ENCODE peak calls at places on chromosomes 5 and 9, in six cellular contexts. Y is nephron progenitor cell, V is left colon, K is endodermal cell, I is stromal cell of bone marrow, N is kidney glomerular epithelial cell. F is an unnamed sample.

GRCh38 chr5:166088389-166089039 is 2202.9 kb upstream of the WWC1 start:
- DNase-seq in K (no peak), V (no peak), N (no peak), Y (no peak), I (no peak), F (no peak)

GRCh38 chr9:113220467-113221002 is 542 bp downstream of the FKBP15 start:
- DNase-seq in I (no peak), Y (no peak), N (no peak), V (peak), K (no peak), F (no peak)

GRCh38 chr9:103816146-103816545 is 278.0 kb upstream of the SMC2 start:
- DNase-seq in I (no peak), Y (no peak), N (no peak), K (no peak), V (no peak), F (no peak)

GRCh38 chr5:61330341-61330878 is 1.6 kb upstream of the ZSWIM6 start:
- DNase-seq in Y (no peak), N (peak), V (peak), K (peak), I (no peak), F (peak)

GRCh38 chr5:39584921-39585320 is 160.1 kb upstream of the DAB2 start:
- DNase-seq in V (no peak), K (no peak), Y (no peak), N (peak), I (peak), F (no peak)

GRCh38 chr9:79581388-79581787 is 9.6 kb downstream of the TLE4 start:
- DNase-seq in I (no peak), Y (no peak), V (no peak), K (no peak), N (no peak), F (no peak)

GRCh38 chr5:2251298-2251697 is 368.6 kb upstream of the IRX4 start:
- DNase-seq in V (no peak), K (no peak), N (no peak), I (no peak), Y (no peak), F (no peak)

GRCh38 chr9:138003485-138004190 is 126.1 kb downstream of the CACNA1B start:
- DNase-seq in I (no peak), Y (no peak), K (no peak), N (no peak), V (no peak), F (no peak)

GRCh38 chr9:125570246-125570645 is 136.8 kb downstream of the MAPKAP1 start:
- DNase-seq in V (no peak), N (no peak), K (no peak), Y (no peak), I (no peak), F (no peak)

GRCh38 chr9:135879237-135879601 is 28.1 kb downstream of the CAMSAP1 start:
- DNase-seq in N (no peak), Y (no peak), I (no peak), V (no peak), K (no peak), F (no peak)

GRCh38 chr9:92463989-92464388 is 18.3 kb downstream of the ASPN start:
- DNase-seq in I (peak), K (no peak), Y (no peak), V (no peak), N (peak), F (no peak)

GRCh38 chr5:170223906-170224305 is 8.9 kb upstream of the C5orf58 start:
- DNase-seq in V (no peak), Y (no peak), K (no peak), N (no peak), I (no peak), F (no peak)

GRCh38 chr5:76365558-76365957 is 37.5 kb upstream of the IQGAP2 start:
- DNase-seq in I (no peak), V (no peak), Y (no peak), N (no peak), K (no peak), F (no peak)

GRCh38 chr5:138336952-138337684 is 948 bp upstream of the FAM53C start:
- DNase-seq in Y (peak), I (peak), V (peak), K (no peak), N (peak), F (no peak)

GRCh38 chr9:28921857-28922500 is 1348.7 kb upstream of the C9orf72 start:
- DNase-seq in Y (no peak), K (no peak), N (no peak), I (no peak), V (peak), F (no peak)

GRCh38 chr9:99055384-99055783 is 49.5 kb upstream of the TGFBR1 start:
- DNase-seq in K (no peak), Y (no peak), I (no peak), V (no peak), N (no peak), F (no peak)

GRCh38 chr5:129622531-129622930 is 125.4 kb upstream of the MINAR2 start:
- DNase-seq in I (no peak), V (no peak), K (no peak), N (no peak), Y (no peak), F (no peak)

GRCh38 chr5:33931136-33931535 is 5.0 kb upstream of the RXFP3 start:
- DNase-seq in N (no peak), K (no peak), I (no peak), Y (no peak), V (no peak), F (no peak)

GRCh38 chr5:1351156-1351555 is 6.3 kb upstream of the CLPTM1L start:
- DNase-seq in N (no peak), I (no peak), Y (no peak), V (no peak), K (no peak), F (no peak)

GRCh38 chr5:87411586-87412416 is 929 bp downstream of the CCNH start:
- DNase-seq in K (peak), I (no peak), N (peak), Y (peak), V (peak), F (peak)

GRCh38 chr5:150155258-150156032 is at the start of gene PDGFRB:
- DNase-seq in V (peak), Y (peak), N (peak), K (peak), I (peak), F (peak)

GRCh38 chr9:136983167-136983566 is 374 bp downstream of the LCNL1 start:
- DNase-seq in N (no peak), Y (no peak), K (no peak), V (no peak), I (no peak), F (no peak)